ENCODE peak calls at places on chromosomes 12 and 14, in seven cellular contexts. O, G, U, W, C, F and X are unnamed samples.

GRCh38 chr14:21866479-21866878 is 192.9 kb upstream of the OR4E1 start:
- DNase-seq in C (no peak), U (no peak), G (no peak), W (no peak), O (no peak), F (no peak), X (no peak)

GRCh38 chr14:75381642-75382041 is 46.2 kb upstream of the JDP2 start:
- DNase-seq in W (no peak), U (no peak), C (no peak), F (no peak), O (no peak), G (no peak), X (no peak)

GRCh38 chr12:88816201-88816600 is 235.9 kb upstream of the KITLG start:
- DNase-seq in G (no peak), W (no peak), O (no peak), C (no peak), U (no peak), F (no peak), X (no peak)

GRCh38 chr12:114339626-114340025 is 66.3 kb downstream of the TBX5 start:
- DNase-seq in C (no peak), W (no peak), O (no peak), G (no peak), F (no peak), U (no peak), X (no peak)

GRCh38 chr12:23099604-23100003 is 474.6 kb downstream of the ETNK1 start:
- DNase-seq in O (no peak), W (no peak), F (no peak), C (no peak), G (no peak), U (no peak), X (no peak)

GRCh38 chr14:32607399-32607798 is 278.3 kb downstream of the AKAP6 start:
- DNase-seq in W (no peak), O (no peak), F (no peak), U (no peak), G (no peak), C (no peak), X (no peak)

GRCh38 chr12:116427200-116427932 is 131.8 kb upstream of the MAP1LC3B2 start:
- DNase-seq in O (no peak), G (no peak), F (no peak), W (peak), C (no peak), U (no peak), X (no peak)

GRCh38 chr12:5505116-5505515 is 73.2 kb downstream of the NTF3 start:
- DNase-seq in O (no peak), U (no peak), C (no peak), W (no peak), G (no peak), F (peak), X (no peak)

GRCh38 chr12:104669057-104669770 is 212.5 kb downstream of the CHST11 start:
- DNase-seq in G (no peak), O (peak), U (peak), C (peak), W (peak), F (peak), X (peak)

GRCh38 chr12:7588703-7589329 is 76.9 kb downstream of the APOBEC1 start:
- DNase-seq in C (no peak), O (no peak), U (no peak), W (peak), F (peak), G (peak), X (no peak)

GRCh38 chr14:89388853-89389252 is 28.2 kb downstream of the FOXN3 start:
- DNase-seq in F (no peak), C (no peak), U (no peak), G (no peak), O (no peak), W (no peak), X (no peak)

GRCh38 chr14:90627478-90627877 is 188.8 kb downstream of the TTC7B start:
- DNase-seq in C (no peak), F (no peak), G (no peak), U (no peak), O (no peak), W (no peak), X (no peak)

GRCh38 chr14:90629471-90629870 is 186.8 kb downstream of the TTC7B start:
- DNase-seq in F (no peak), C (no peak), G (no peak), O (no peak), W (no peak), U (no peak), X (no peak)

GRCh38 chr14:90630407-90630806 is 185.8 kb downstream of the TTC7B start:
- DNase-seq in O (no peak), W (no peak), U (no peak), C (no peak), F (no peak), G (no peak), X (no peak)

GRCh38 chr14:90626550-90626949 is 189.7 kb downstream of the TTC7B start:
- DNase-seq in F (no peak), U (peak), C (no peak), O (no peak), W (no peak), G (no peak), X (no peak)

DNA sequence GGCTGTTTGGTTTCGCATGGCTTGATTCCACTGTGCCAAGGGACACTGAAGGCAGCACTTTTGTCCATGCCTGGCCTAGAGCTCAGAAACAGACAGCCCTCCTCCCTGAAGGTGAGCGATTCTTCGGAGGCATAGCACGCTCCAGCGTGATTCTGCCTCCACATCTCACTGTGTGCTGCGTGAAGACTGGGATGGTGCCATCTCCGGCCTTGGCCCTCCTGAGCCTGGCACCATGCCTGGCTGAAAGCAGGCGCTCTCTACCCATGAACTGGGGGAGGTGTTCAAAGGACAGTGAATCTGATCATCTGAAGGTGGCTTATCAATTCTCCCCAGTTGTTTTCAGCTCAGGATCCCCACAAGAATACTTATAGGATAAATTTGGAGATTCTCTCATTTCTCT is 187.4 kb downstream of the TTC7B start:
- DNase-seq in U (no peak), G (no peak), F (no peak), W (no peak), C (no peak), O (no peak), X (no peak)
- H3K27ac ChIP-seq in U (peak), G (no peak), F (no peak), W (no peak), C (no peak), O (peak), X (no peak)

GRCh38 chr14:36928432-36928831 is 244.0 kb downstream of the SLC25A21 start:
- DNase-seq in F (no peak), U (no peak), O (no peak), C (no peak), G (no peak), W (no peak), X (no peak)

GRCh38 chr14:36925094-36925493 is 247.3 kb downstream of the SLC25A21 start:
- DNase-seq in U (no peak), C (no peak), F (no peak), G (no peak), W (no peak), O (no peak), X (no peak)
- H3K27ac ChIP-seq in U (no peak), C (no peak), F (no peak), G (no peak), W (no peak), O (no peak), X (no peak)

GRCh38 chr12:115355301-115355700 is 671.3 kb upstream of the TBX3 start:
- DNase-seq in F (no peak), O (no peak), C (no peak), U (no peak), W (no peak), G (no peak), X (no peak)

GRCh38 chr12:115354007-115354452 is 670.1 kb upstream of the TBX3 start:
- DNase-seq in U (peak), F (peak), O (peak), W (peak), C (no peak), G (no peak), X (peak)

GRCh38 chr12:115353467-115353866 is 669.5 kb upstream of the TBX3 start:
- DNase-seq in C (no peak), U (no peak), G (no peak), W (no peak), F (no peak), O (no peak), X (no peak)

GRCh38 chr12:115351513-115352077 is 667.6 kb upstream of the TBX3 start:
- DNase-seq in F (no peak), C (no peak), O (no peak), U (no peak), G (no peak), W (no peak), X (no peak)

DNA sequence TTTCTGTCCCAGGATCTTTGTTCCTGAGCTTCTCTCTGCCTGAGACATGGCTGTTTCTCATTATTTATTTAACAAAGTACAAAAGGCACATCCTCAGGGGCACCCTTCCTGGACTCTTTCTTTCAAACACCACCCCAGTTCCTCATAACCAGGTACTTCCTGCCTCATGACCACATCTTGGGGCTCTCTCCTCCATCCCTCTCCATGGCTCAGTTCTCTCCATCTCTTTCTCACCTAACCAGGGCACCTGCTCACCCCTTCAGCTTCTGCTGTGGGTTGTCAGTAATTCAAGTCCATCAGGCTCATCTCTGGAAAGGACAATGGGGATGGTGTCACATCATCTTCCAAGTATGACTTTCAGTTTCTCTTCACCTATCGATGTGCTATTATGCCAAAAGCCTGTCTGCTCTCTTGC is 670.5 kb upstream of the TBX3 start:
- DNase-seq in F (no peak), W (no peak), O (no peak), C (no peak), U (no peak), G (peak), X (no peak)
- H3K27ac ChIP-seq in F (peak), W (peak), O (peak), C (no peak), U (peak), G (peak), X (no peak)

GRCh38 chr14:50381823-50382287 is 14.8 kb downstream of the CDKL1 start:
- DNase-seq in C (no peak), F (no peak), W (no peak), O (no peak), G (no peak), U (no peak), X (no peak)
- H3K27ac ChIP-seq in C (peak), F (no peak), W (no peak), O (no peak), G (no peak), U (no peak), X (no peak)

GRCh38 chr14:59355101-59355500 is 110.1 kb downstream of the GPR135 start:
- DNase-seq in F (no peak), W (no peak), C (no peak), U (no peak), O (no peak), G (no peak), X (no peak)
- H3K27ac ChIP-seq in F (no peak), W (no peak), C (no peak), U (no peak), O (no peak), G (no peak), X (no peak)

GRCh38 chr12:106249411-106250135 is 1.8 kb upstream of the CKAP4 start:
- DNase-seq in U (no peak), G (peak), C (no peak), F (peak), W (no peak), O (no peak), X (no peak)
- H3K27ac ChIP-seq in U (peak), G (peak), C (no peak), F (peak), W (no peak), O (peak), X (no peak)

GRCh38 chr14:85963486-85963885 is 433.5 kb downstream of the FLRT2 start:
- DNase-seq in C (no peak), F (no peak), G (no peak), U (no peak), O (no peak), W (no peak), X (no peak)
- H3K27ac ChIP-seq in C (no peak), F (no peak), G (no peak), U (no peak), O (no peak), W (no peak), X (no peak)